ENCODE peak calls at places on chromosomes 13 and 19, in nine cellular contexts. One of them, this sample, is unnamed.

GRCh38 chr13:41411060-41411459 is 46.3 kb upstream of the RGCC start:
- DNase-seq in fibroblast of the aortic adventitia: no peak
- DNase-seq in type B pancreatic cell: no peak
- DNase-seq in GM10248: no peak
- DNase-seq in tibial artery: no peak
- DNase-seq in RWPE1: no peak
- DNase-seq in mammary epithelial cell: no peak
- DNase-seq in AG10803: no peak
- DNase-seq in brain microvascular endothelial cell: no peak
- DNase-seq in this sample: no peak

GRCh38 chr19:15255359-15255990 is 23.2 kb upstream of the EPHX3 start:
- DNase-seq in fibroblast of the aortic adventitia: no peak
- DNase-seq in mammary epithelial cell: no peak
- DNase-seq in RWPE1: no peak
- DNase-seq in AG10803: no peak
- DNase-seq in tibial artery: no peak
- DNase-seq in type B pancreatic cell: no peak
- DNase-seq in brain microvascular endothelial cell: no peak
- DNase-seq in GM10248: no peak
- DNase-seq in this sample: no peak

GRCh38 chr13:19959141-19959830 is 759 bp downstream of the ZMYM2 start:
- DNase-seq in brain microvascular endothelial cell: peak; percentile 38
- DNase-seq in GM10248: peak; percentile 57
- DNase-seq in mammary epithelial cell: peak; percentile 34
- DNase-seq in AG10803: peak; percentile 52
- DNase-seq in RWPE1: peak; percentile 38
- DNase-seq in fibroblast of the aortic adventitia: peak; percentile 38
- DNase-seq in tibial artery: peak; percentile 76
- DNase-seq in type B pancreatic cell: peak; percentile 76
- DNase-seq in this sample: peak; percentile 49

GRCh38 chr19:13670846-13671245 is 93.5 kb upstream of the MRI1 start:
- DNase-seq in GM10248: no peak
- DNase-seq in mammary epithelial cell: no peak
- DNase-seq in fibroblast of the aortic adventitia: no peak
- DNase-seq in tibial artery: no peak
- DNase-seq in type B pancreatic cell: no peak
- DNase-seq in RWPE1: no peak
- DNase-seq in AG10803: no peak
- DNase-seq in brain microvascular endothelial cell: no peak
- DNase-seq in this sample: peak; percentile 55

GRCh38 chr13:83221256-83221655 is 661.0 kb downstream of the SLITRK1 start:
- DNase-seq in AG10803: no peak
- DNase-seq in GM10248: no peak
- DNase-seq in brain microvascular endothelial cell: no peak
- DNase-seq in type B pancreatic cell: no peak
- DNase-seq in RWPE1: peak; percentile 1
- DNase-seq in tibial artery: no peak
- DNase-seq in fibroblast of the aortic adventitia: peak; percentile 45
- DNase-seq in mammary epithelial cell: no peak
- DNase-seq in this sample: peak; percentile 68

GRCh38 chr19:703651-704446 is 4.9 kb upstream of the PALM start:
- DNase-seq in tibial artery: no peak
- DNase-seq in RWPE1: peak; percentile 55
- DNase-seq in brain microvascular endothelial cell: peak; percentile 41
- DNase-seq in fibroblast of the aortic adventitia: peak; percentile 50
- DNase-seq in AG10803: no peak
- DNase-seq in mammary epithelial cell: peak; percentile 16
- DNase-seq in GM10248: peak; percentile 73
- DNase-seq in type B pancreatic cell: no peak
- DNase-seq in this sample: peak; percentile 63

GRCh38 chr13:59687028-59687427 is 476.7 kb downstream of the DIAPH3 start:
- DNase-seq in RWPE1: no peak
- DNase-seq in AG10803: no peak
- DNase-seq in fibroblast of the aortic adventitia: no peak
- DNase-seq in GM10248: no peak
- DNase-seq in mammary epithelial cell: no peak
- DNase-seq in tibial artery: no peak
- DNase-seq in brain microvascular endothelial cell: no peak
- DNase-seq in type B pancreatic cell: no peak
- DNase-seq in this sample: no peak

GRCh38 chr13:44565881-44566280 is 10.2 kb downstream of the TSC22D1 start:
- DNase-seq in brain microvascular endothelial cell: no peak
- DNase-seq in mammary epithelial cell: no peak
- DNase-seq in RWPE1: no peak
- DNase-seq in GM10248: no peak
- DNase-seq in AG10803: peak; percentile 33
- DNase-seq in type B pancreatic cell: no peak
- DNase-seq in fibroblast of the aortic adventitia: peak; percentile 18
- DNase-seq in tibial artery: no peak
- DNase-seq in this sample: no peak

GRCh38 chr13:102907886-102908515 is 62.2 kb downstream of the ERCC5 start:
- DNase-seq in AG10803: peak; percentile 11
- DNase-seq in tibial artery: no peak
- DNase-seq in mammary epithelial cell: peak; percentile 65
- DNase-seq in brain microvascular endothelial cell: no peak
- DNase-seq in fibroblast of the aortic adventitia: no peak
- DNase-seq in GM10248: no peak
- DNase-seq in RWPE1: no peak
- DNase-seq in type B pancreatic cell: no peak
- DNase-seq in this sample: peak; percentile 23

GRCh38 chr19:17581211-17581874 is 25.9 kb downstream of the COLGALT1 start:
- DNase-seq in AG10803: no peak
- DNase-seq in fibroblast of the aortic adventitia: no peak
- DNase-seq in mammary epithelial cell: no peak
- DNase-seq in brain microvascular endothelial cell: no peak
- DNase-seq in tibial artery: no peak
- DNase-seq in GM10248: no peak
- DNase-seq in RWPE1: no peak
- DNase-seq in type B pancreatic cell: no peak
- DNase-seq in this sample: no peak
- TF ChIP-seq CTCF in AG10803: no peak
- TF ChIP-seq CTCF in fibroblast of the aortic adventitia: no peak
- TF ChIP-seq CTCF in mammary epithelial cell: no peak
- TF ChIP-seq CTCF in brain microvascular endothelial cell: no peak
- TF ChIP-seq CTCF in tibial artery: no peak
- TF ChIP-seq CTCF in GM10248: no peak
- TF ChIP-seq CTCF in RWPE1: no peak
- TF ChIP-seq CTCF in type B pancreatic cell: no peak
- TF ChIP-seq CTCF in this sample: no peak

GRCh38 chr19:45306040-45306439 is 16.6 kb downstream of the CKM start:
- DNase-seq in tibial artery: no peak
- DNase-seq in AG10803: no peak
- DNase-seq in mammary epithelial cell: peak; percentile 46
- DNase-seq in RWPE1: no peak
- DNase-seq in GM10248: no peak
- DNase-seq in fibroblast of the aortic adventitia: peak; percentile 38
- DNase-seq in brain microvascular endothelial cell: no peak
- DNase-seq in type B pancreatic cell: no peak
- DNase-seq in this sample: no peak

GRCh38 chr19:45303269-45304060 is 19.2 kb downstream of the CKM start:
- DNase-seq in RWPE1: no peak
- DNase-seq in mammary epithelial cell: no peak
- DNase-seq in fibroblast of the aortic adventitia: no peak
- DNase-seq in tibial artery: no peak
- DNase-seq in type B pancreatic cell: no peak
- DNase-seq in GM10248: no peak
- DNase-seq in AG10803: no peak
- DNase-seq in brain microvascular endothelial cell: no peak
- DNase-seq in this sample: no peak

GRCh38 chr19:45304141-45304926 is 18.3 kb downstream of the CKM start:
- DNase-seq in type B pancreatic cell: no peak
- DNase-seq in brain microvascular endothelial cell: no peak
- DNase-seq in RWPE1: no peak
- DNase-seq in AG10803: no peak
- DNase-seq in mammary epithelial cell: no peak
- DNase-seq in fibroblast of the aortic adventitia: no peak
- DNase-seq in GM10248: no peak
- DNase-seq in tibial artery: no peak
- DNase-seq in this sample: no peak

GRCh38 chr19:45305421-45305820 is 17.3 kb downstream of the CKM start:
- DNase-seq in brain microvascular endothelial cell: peak; percentile 48
- DNase-seq in mammary epithelial cell: no peak
- DNase-seq in type B pancreatic cell: no peak
- DNase-seq in RWPE1: no peak
- DNase-seq in tibial artery: no peak
- DNase-seq in AG10803: peak; percentile 48
- DNase-seq in GM10248: no peak
- DNase-seq in fibroblast of the aortic adventitia: peak; percentile 47
- DNase-seq in this sample: no peak

DNA sequence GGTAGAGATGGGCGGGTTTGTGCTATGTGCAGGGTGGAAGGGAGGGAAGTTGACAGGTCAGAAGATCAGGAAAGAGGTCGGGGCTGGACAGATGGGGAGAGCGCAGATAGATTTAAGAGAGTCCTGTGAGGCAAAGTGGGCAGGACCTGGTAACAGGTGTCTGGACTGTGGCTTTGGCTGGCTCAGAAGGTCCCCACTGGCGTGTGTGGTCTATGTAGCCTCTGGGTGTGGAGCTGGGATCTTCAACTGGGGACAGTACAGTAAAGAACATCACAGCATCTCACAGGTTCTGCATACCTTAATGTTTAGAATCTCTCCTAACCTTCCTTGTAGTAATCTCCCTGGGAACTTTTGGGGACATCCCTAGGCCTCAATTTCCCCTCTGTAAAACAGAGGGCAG is 17.7 kb downstream of the CKM start:
- DNase-seq in RWPE1: no peak
- DNase-seq in GM10248: no peak
- DNase-seq in brain microvascular endothelial cell: no peak
- DNase-seq in tibial artery: no peak
- DNase-seq in fibroblast of the aortic adventitia: no peak
- DNase-seq in mammary epithelial cell: no peak
- DNase-seq in type B pancreatic cell: no peak
- DNase-seq in AG10803: no peak
- DNase-seq in this sample: no peak
- TF ChIP-seq CTCF in RWPE1: no peak
- TF ChIP-seq CTCF in GM10248: no peak
- TF ChIP-seq CTCF in brain microvascular endothelial cell: no peak
- TF ChIP-seq CTCF in tibial artery: no peak
- TF ChIP-seq CTCF in fibroblast of the aortic adventitia: no peak
- TF ChIP-seq CTCF in mammary epithelial cell: no peak
- TF ChIP-seq CTCF in type B pancreatic cell: no peak
- TF ChIP-seq CTCF in AG10803: no peak
- TF ChIP-seq CTCF in this sample: no peak

DNA sequence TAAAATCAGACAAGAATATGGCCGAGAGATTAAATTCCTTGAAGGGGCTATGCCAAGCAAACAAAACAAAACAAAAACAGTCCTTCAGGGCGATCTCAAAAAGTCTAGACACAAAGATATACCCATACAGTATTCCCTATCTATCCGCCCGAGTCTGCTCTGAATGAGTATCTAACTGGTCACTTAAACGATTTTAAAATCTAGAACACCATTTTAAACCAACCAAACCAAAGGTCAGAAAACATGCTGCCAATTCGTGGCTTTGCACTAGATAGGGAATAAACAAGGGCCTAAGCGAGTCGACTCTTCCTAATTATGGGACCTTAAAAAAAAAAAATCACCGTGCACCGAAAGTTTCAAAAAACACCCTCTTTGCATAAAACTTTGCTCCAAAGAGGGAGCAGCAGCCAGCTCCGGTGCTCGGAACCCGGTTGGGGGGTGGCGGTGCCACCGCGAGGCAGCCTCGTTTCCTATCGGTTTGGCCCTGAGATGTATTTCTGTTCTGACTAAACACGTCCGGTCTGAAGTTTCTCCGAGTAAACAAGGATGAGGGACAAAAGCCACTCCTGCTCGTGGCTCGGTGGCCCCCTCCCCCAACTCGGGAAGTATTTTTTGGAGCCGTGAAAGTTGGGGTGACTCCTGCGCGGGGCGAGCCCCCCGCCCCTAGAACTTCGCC is 1.8 kb downstream of the HMGB1 start:
- DNase-seq in fibroblast of the aortic adventitia: peak; percentile 56
- DNase-seq in type B pancreatic cell: no peak
- DNase-seq in brain microvascular endothelial cell: peak; percentile 36
- DNase-seq in RWPE1: peak; percentile 19
- DNase-seq in tibial artery: peak; percentile 81
- DNase-seq in mammary epithelial cell: peak; percentile 67
- DNase-seq in GM10248: peak; percentile 57
- DNase-seq in AG10803: peak; percentile 68
- DNase-seq in this sample: peak; percentile 65
- TF ChIP-seq CTCF in fibroblast of the aortic adventitia: no peak
- TF ChIP-seq CTCF in type B pancreatic cell: no peak
- TF ChIP-seq CTCF in brain microvascular endothelial cell: no peak
- TF ChIP-seq CTCF in RWPE1: no peak
- TF ChIP-seq CTCF in tibial artery: no peak
- TF ChIP-seq CTCF in mammary epithelial cell: no peak
- TF ChIP-seq CTCF in GM10248: no peak
- TF ChIP-seq CTCF in AG10803: no peak
- TF ChIP-seq CTCF in this sample: no peak

GRCh38 chr19:3275583-3276340 is 51.3 kb downstream of the CELF5 start:
- DNase-seq in brain microvascular endothelial cell: peak; percentile 76
- DNase-seq in RWPE1: peak; percentile 98
- DNase-seq in fibroblast of the aortic adventitia: peak; percentile 64
- DNase-seq in GM10248: peak; percentile 98
- DNase-seq in type B pancreatic cell: peak; percentile 81
- DNase-seq in mammary epithelial cell: peak; percentile 83
- DNase-seq in tibial artery: no peak
- DNase-seq in AG10803: peak; percentile 64
- DNase-seq in this sample: peak; percentile 91
- TF ChIP-seq CTCF in brain microvascular endothelial cell: no peak
- TF ChIP-seq CTCF in RWPE1: peak; percentile 76
- TF ChIP-seq CTCF in fibroblast of the aortic adventitia: no peak
- TF ChIP-seq CTCF in GM10248: no peak
- TF ChIP-seq CTCF in type B pancreatic cell: peak; percentile 22
- TF ChIP-seq CTCF in mammary epithelial cell: no peak
- TF ChIP-seq CTCF in tibial artery: no peak
- TF ChIP-seq CTCF in AG10803: no peak
- TF ChIP-seq CTCF in this sample: no peak

GRCh38 chr19:18523841-18524240 is 2.0 kb upstream of the ELL start:
- DNase-seq in mammary epithelial cell: no peak
- DNase-seq in brain microvascular endothelial cell: no peak
- DNase-seq in type B pancreatic cell: no peak
- DNase-seq in GM10248: no peak
- DNase-seq in AG10803: no peak
- DNase-seq in RWPE1: no peak
- DNase-seq in fibroblast of the aortic adventitia: no peak
- DNase-seq in tibial artery: no peak
- DNase-seq in this sample: no peak

GRCh38 chr19:18520848-18521691 is 800 bp downstream of the ELL start:
- DNase-seq in mammary epithelial cell: no peak
- DNase-seq in brain microvascular endothelial cell: no peak
- DNase-seq in tibial artery: no peak
- DNase-seq in GM10248: no peak
- DNase-seq in AG10803: no peak
- DNase-seq in fibroblast of the aortic adventitia: no peak
- DNase-seq in type B pancreatic cell: no peak
- DNase-seq in RWPE1: no peak
- DNase-seq in this sample: peak; percentile 28

GRCh38 chr19:18519962-18520847 is 1.7 kb downstream of the ELL start:
- DNase-seq in tibial artery: no peak
- DNase-seq in RWPE1: peak; percentile 80
- DNase-seq in fibroblast of the aortic adventitia: peak; percentile 77
- DNase-seq in GM10248: peak; percentile 70
- DNase-seq in brain microvascular endothelial cell: peak; percentile 67
- DNase-seq in type B pancreatic cell: no peak
- DNase-seq in AG10803: peak; percentile 80
- DNase-seq in mammary epithelial cell: peak; percentile 77
- DNase-seq in this sample: peak; percentile 87

GRCh38 chr19:18521692-18522123 is at the start of gene ELL:
- DNase-seq in brain microvascular endothelial cell: no peak
- DNase-seq in mammary epithelial cell: no peak
- DNase-seq in tibial artery: no peak
- DNase-seq in GM10248: no peak
- DNase-seq in fibroblast of the aortic adventitia: no peak
- DNase-seq in type B pancreatic cell: no peak
- DNase-seq in AG10803: no peak
- DNase-seq in RWPE1: no peak
- DNase-seq in this sample: no peak

GRCh38 chr19:18522124-18522861 is 423 bp upstream of the ELL start:
- DNase-seq in type B pancreatic cell: peak; percentile 100
- DNase-seq in brain microvascular endothelial cell: peak; percentile 100
- DNase-seq in mammary epithelial cell: peak; percentile 100
- DNase-seq in fibroblast of the aortic adventitia: peak; percentile 100
- DNase-seq in tibial artery: peak; percentile 100
- DNase-seq in AG10803: peak; percentile 100
- DNase-seq in GM10248: peak; percentile 99
- DNase-seq in RWPE1: peak; percentile 99
- DNase-seq in this sample: peak; percentile 100
- TF ChIP-seq CTCF in type B pancreatic cell: peak; percentile 27
- TF ChIP-seq CTCF in brain microvascular endothelial cell: peak; percentile 22
- TF ChIP-seq CTCF in mammary epithelial cell: peak; percentile 26
- TF ChIP-seq CTCF in fibroblast of the aortic adventitia: peak; percentile 32
- TF ChIP-seq CTCF in tibial artery: no peak
- TF ChIP-seq CTCF in AG10803: peak; percentile 28
- TF ChIP-seq CTCF in GM10248: no peak
- TF ChIP-seq CTCF in RWPE1: no peak
- TF ChIP-seq CTCF in this sample: no peak